ENCODE peak calls at places on chromosomes 13 and 19, in five cellular contexts. Z is HAP-1, G is ascending aorta, W is hepatocyte, M is endodermal cell. H is an unnamed sample. For H3K4me1, the result is how much of the 10 kb centered on the place peaks cover.

GRCh38 chr13:36193151-36193855 is 21.1 kb downstream of the SOHLH2 start:
- DNase-seq in W (no peak), Z (peak), G (no peak), M (no peak), H (no peak)

GRCh38 chr19:1852729-1853128 is 4.4 kb upstream of the REXO1 start:
- DNase-seq in W (no peak), M (no peak), Z (no peak), G (no peak), H (no peak)

GRCh38 chr13:51840141-51840540 is 4.8 kb downstream of the TMEM272 start:
- DNase-seq in Z (no peak), M (no peak), W (no peak), G (no peak), H (no peak)

GRCh38 chr13:29969286-29969685 is 118.9 kb upstream of the UBL3 start:
- DNase-seq in Z (no peak), M (no peak), W (no peak), G (no peak), H (no peak)

GRCh38 chr13:79245937-79246574 is 160.0 kb downstream of the RBM26 start:
- DNase-seq in G (no peak), M (peak), W (no peak), Z (no peak), H (no peak)

GRCh38 chr13:92967923-92968322 is 258.7 kb upstream of the GPC6 start:
- DNase-seq in Z (no peak), M (peak), W (no peak), G (no peak), H (no peak)

GRCh38 chr13:84994582-84994981 is 804.6 kb downstream of the SLITRK6 start:
- DNase-seq in Z (no peak), M (no peak), W (peak), G (no peak), H (no peak)

GRCh38 chr13:106525865-106526264 is 9.6 kb downstream of the EFNB2 start:
- DNase-seq in W (no peak), M (peak), G (no peak), Z (no peak), H (no peak)

DNA sequence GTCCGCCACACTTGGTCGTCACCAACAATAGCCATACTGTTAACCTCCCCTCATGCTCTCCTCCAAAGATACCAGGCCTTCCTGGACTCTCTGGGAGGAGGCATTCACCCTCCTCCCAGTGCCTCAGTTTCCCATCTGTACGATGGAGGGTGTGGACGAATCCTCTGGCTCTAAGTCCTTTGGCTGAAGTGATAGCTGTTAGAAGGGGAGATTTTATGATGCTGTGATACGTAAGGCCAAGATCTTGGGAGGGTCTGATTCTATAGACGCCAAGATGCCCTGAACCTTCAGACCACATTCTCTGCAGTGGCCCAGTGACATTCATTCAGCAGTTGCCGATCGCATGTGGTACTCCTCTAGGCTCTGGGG is 14.8 kb upstream of the NOP53 start:
- DNase-seq in M (no peak), Z (no peak), W (no peak), G (no peak), H (no peak)
- H3K4me1 ChIP-seq in M (under half), Z (under half), W (under half), G (under half), H (under half)

GRCh38 chr19:40808497-40808896 is 9.5 kb downstream of the EGLN2 start:
- DNase-seq in W (no peak), Z (no peak), M (no peak), G (no peak), H (no peak)

GRCh38 chr19:40808021-40808325 is 9.0 kb downstream of the EGLN2 start:
- DNase-seq in Z (no peak), M (no peak), G (no peak), W (no peak), H (no peak)

GRCh38 chr19:40805258-40805868 is 6.4 kb downstream of the EGLN2 start:
- DNase-seq in G (no peak), M (no peak), Z (no peak), W (no peak), H (peak)

GRCh38 chr19:40806385-40807146 is 7.6 kb downstream of the EGLN2 start:
- DNase-seq in M (peak), Z (peak), W (peak), G (peak), H (peak)

GRCh38 chr19:40807147-40808020 is 8.4 kb downstream of the EGLN2 start:
- DNase-seq in G (no peak), M (peak), Z (no peak), W (peak), H (no peak)
- H3K4me1 ChIP-seq in G (under half), M (under half), Z (under half), W (half or more), H (under half)

GRCh38 chr13:25881946-25882574 is 169.8 kb downstream of the SHISA2 start:
- DNase-seq in Z (peak), W (peak), G (no peak), M (peak), H (no peak)
- H3K4me1 ChIP-seq in Z (under half), W (under half), G (under half), M (under half), H (under half)

GRCh38 chr19:54724142-54724541 is at the start of gene KIR3DL3:
- DNase-seq in G (no peak), M (no peak), Z (no peak), W (no peak), H (no peak)

GRCh38 chr19:54727562-54727961 is 3.3 kb downstream of the KIR3DL3 start:
- DNase-seq in W (no peak), Z (no peak), M (no peak), G (no peak), H (no peak)

GRCh38 chr19:54725321-54725720 is 1.1 kb downstream of the KIR3DL3 start:
- DNase-seq in M (no peak), W (no peak), Z (no peak), G (no peak), H (no peak)

GRCh38 chr19:54728167-54728566 is 3.9 kb downstream of the KIR3DL3 start:
- DNase-seq in M (no peak), G (no peak), Z (no peak), W (no peak), H (no peak)

GRCh38 chr19:54724644-54725043 is 402 bp downstream of the KIR3DL3 start:
- DNase-seq in W (no peak), G (no peak), Z (no peak), M (no peak), H (no peak)
- H3K4me1 ChIP-seq in W (under half), G (under half), Z (under half), M (under half), H (under half)

GRCh38 chr19:29934781-29935180 is 7.3 kb upstream of the URI1 start:
- DNase-seq in W (no peak), Z (no peak), G (no peak), M (no peak), H (no peak)

GRCh38 chr19:29928831-29929230 is 13.2 kb upstream of the URI1 start:
- DNase-seq in Z (no peak), M (no peak), G (no peak), W (no peak), H (no peak)

GRCh38 chr19:29939628-29940027 is 2.4 kb upstream of the URI1 start:
- DNase-seq in Z (no peak), M (no peak), W (no peak), G (no peak), H (no peak)

GRCh38 chr19:29936409-29936808 is 5.6 kb upstream of the URI1 start:
- DNase-seq in Z (no peak), W (no peak), M (no peak), G (no peak), H (no peak)

GRCh38 chr19:29934257-29934656 is 7.8 kb upstream of the URI1 start:
- DNase-seq in G (no peak), W (no peak), Z (no peak), M (no peak), H (no peak)
- H3K4me1 ChIP-seq in G (under half), W (under half), Z (under half), M (under half), H (under half)

GRCh38 chr19:22945560-22945959 is 57.4 kb downstream of the ZNF728 start:
- DNase-seq in M (no peak), G (no peak), Z (no peak), W (no peak), H (no peak)
- H3K4me1 ChIP-seq in M (under half), G (under half), Z (under half), W (under half), H (under half)

DNA sequence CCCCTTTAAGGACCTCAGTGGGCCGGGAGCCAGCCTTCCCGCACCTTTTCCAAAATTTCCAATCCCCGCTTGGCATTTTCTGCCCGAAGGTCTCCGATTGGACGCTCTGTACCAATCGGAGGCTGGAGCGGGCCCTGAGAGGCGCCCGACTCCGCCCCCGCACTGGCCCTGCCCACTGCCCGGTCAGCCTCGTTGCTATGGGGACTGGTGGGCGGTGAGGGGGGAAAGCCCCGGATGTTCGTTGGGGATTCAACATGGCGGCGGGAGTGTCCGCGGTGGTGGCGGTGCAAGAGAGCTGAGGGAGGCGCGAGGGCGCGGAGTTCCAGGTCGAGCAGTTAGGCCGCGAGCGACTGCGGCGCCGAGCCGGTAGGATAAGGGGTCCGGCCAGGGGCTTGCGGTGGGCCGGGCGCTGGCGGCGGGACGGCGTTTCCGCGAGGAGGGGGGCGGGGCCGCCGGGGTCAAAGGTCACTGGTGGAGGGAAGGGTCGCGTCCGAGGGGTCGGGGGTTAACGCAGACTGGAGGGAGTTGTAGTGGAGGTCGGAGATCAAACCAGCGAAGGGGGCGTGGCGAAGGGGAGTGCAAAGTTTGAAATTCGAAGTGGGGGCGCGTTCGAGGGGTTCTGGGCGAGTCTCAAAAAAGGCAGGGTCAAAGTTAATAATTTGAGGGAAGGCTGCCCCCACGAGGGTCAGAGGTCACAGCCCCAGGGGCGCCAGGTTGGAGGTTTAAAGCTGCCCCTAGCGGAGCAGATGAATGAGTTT is at the start of gene PAK4:
- DNase-seq in M (peak), Z (peak), W (peak), G (peak), H (peak)
- H3K4me1 ChIP-seq in M (under half), Z (under half), W (under half), G (under half), H (under half)